ENCODE peak calls at places on chromosomes 12 and 14, in seven cellular contexts. I is neural progenitor cell, H is MM.1S, W is PC-3, L is HCT116, A is GM23248, E is GM23338. K is an unnamed sample.

GRCh38 chr14:68792022-68792829 is 641 bp downstream of the ZFP36L1 start:
- DNase-seq in I (peak), H (peak), W (peak), E (peak), A (peak), L (no peak), K (no peak)

GRCh38 chr12:319116-319515 is 56.5 kb upstream of the SLC6A13 start:
- DNase-seq in L (no peak), W (no peak), A (no peak), I (no peak), H (no peak), E (no peak), K (no peak)

GRCh38 chr12:94621662-94622359 is 28.5 kb downstream of the TMCC3 start:
- DNase-seq in A (peak), I (no peak), W (peak), E (no peak), H (peak), L (no peak), K (peak)

GRCh38 chr14:64953661-64954060 is 11.1 kb upstream of the GPX2 start:
- DNase-seq in A (no peak), L (no peak), I (no peak), W (no peak), E (no peak), H (no peak), K (no peak)

GRCh38 chr12:120361506-120362208 is 7.3 kb downstream of the MSI1 start:
- DNase-seq in W (no peak), H (no peak), A (peak), I (peak), L (no peak), E (peak), K (peak)

GRCh38 chr14:85528080-85528881 is 1.7 kb upstream of the FLRT2 start:
- DNase-seq in E (peak), H (no peak), L (no peak), W (peak), A (peak), I (peak), K (peak)

GRCh38 chr14:91300283-91300841 is 55.9 kb upstream of the GPR68 start:
- DNase-seq in I (no peak), W (peak), A (no peak), H (no peak), L (no peak), E (no peak), K (no peak)

GRCh38 chr14:72518809-72519377 is 375.0 kb downstream of the DPF3 start:
- DNase-seq in L (no peak), I (no peak), W (no peak), A (no peak), H (peak), E (no peak), K (no peak)

GRCh38 chr12:117792471-117792870 is 176.3 kb downstream of the KSR2 start:
- DNase-seq in A (no peak), H (no peak), W (peak), I (no peak), E (no peak), L (no peak), K (no peak)

GRCh38 chr14:72128629-72129028 is 196.4 kb downstream of the RGS6 start:
- DNase-seq in A (no peak), E (no peak), W (peak), H (no peak), I (no peak), L (no peak), K (no peak)

GRCh38 chr12:94615284-94616216 is 34.8 kb downstream of the TMCC3 start:
- DNase-seq in I (no peak), L (no peak), A (peak), W (peak), H (no peak), E (no peak), K (peak)

GRCh38 chr12:37543131-37543965 is 773.2 kb upstream of the ALG10B start:
- DNase-seq in A (no peak), E (no peak), L (no peak), W (no peak), H (no peak), I (no peak), K (no peak)

GRCh38 chr12:31726575-31726974 is 2.2 kb downstream of the AMN1 start:
- DNase-seq in H (no peak), W (no peak), L (no peak), A (no peak), I (no peak), E (no peak), K (no peak)

GRCh38 chr14:73261520-73262426 is 24.5 kb downstream of the PAPLN start:
- DNase-seq in E (no peak), H (no peak), W (no peak), L (no peak), A (no peak), I (no peak), K (no peak)

GRCh38 chr12:104877107-104877705 is 80.9 kb downstream of the SLC41A2 start:
- DNase-seq in W (peak), E (peak), A (peak), H (no peak), I (peak), L (no peak), K (peak)

GRCh38 chr14:92263681-92264080 is 59.3 kb upstream of the SLC24A4 start:
- DNase-seq in W (peak), A (peak), E (no peak), H (no peak), I (no peak), L (no peak), K (no peak)

GRCh38 chr14:90996967-90997366 is 63.5 kb downstream of the RPS6KA5 start:
- DNase-seq in I (no peak), L (no peak), A (no peak), E (no peak), W (no peak), H (no peak), K (no peak)

GRCh38 chr12:77830502-77830901 is at the start of gene NAV3:
- DNase-seq in W (no peak), I (no peak), E (no peak), H (no peak), A (peak), L (no peak), K (no peak)

GRCh38 chr14:51512321-51512720 is 139.4 kb upstream of the FRMD6 start:
- DNase-seq in L (no peak), W (no peak), I (no peak), H (no peak), A (no peak), E (no peak), K (no peak)

GRCh38 chr12:48946206-48946605 is 11.1 kb downstream of the ARF3 start:
- DNase-seq in W (no peak), A (no peak), L (no peak), E (no peak), I (no peak), H (no peak), K (no peak)

GRCh38 chr14:104792101-104792884 is 3.3 kb downstream of the AKT1 start:
- DNase-seq in L (no peak), E (no peak), W (no peak), I (no peak), A (no peak), H (no peak), K (no peak)

GRCh38 chr12:8780389-8780788 is 42.0 kb upstream of the A2ML1 start:
- DNase-seq in E (peak), A (peak), I (peak), H (peak), W (peak), L (peak), K (peak)

GRCh38 chr12:8784464-8784863 is 38.0 kb upstream of the A2ML1 start:
- DNase-seq in W (no peak), A (no peak), L (no peak), H (no peak), I (no peak), E (no peak), K (no peak)

GRCh38 chr12:8781326-8781725 is 41.1 kb upstream of the A2ML1 start:
- DNase-seq in E (no peak), L (no peak), H (no peak), A (no peak), W (no peak), I (no peak), K (no peak)

GRCh38 chr12:8779281-8779680 is 43.1 kb upstream of the A2ML1 start:
- DNase-seq in I (no peak), L (no peak), A (no peak), H (no peak), E (no peak), W (no peak), K (no peak)

GRCh38 chr12:8779862-8780261 is 42.6 kb upstream of the A2ML1 start:
- DNase-seq in H (no peak), A (no peak), L (no peak), E (no peak), W (peak), I (no peak), K (no peak)
- TF ChIP-seq EZH2 in H (no peak), A (no peak), L (no peak), E (no peak), W (no peak), I (no peak), K (no peak)

GRCh38 chr12:109696485-109697269 is 16.9 kb upstream of the FAM222A start:
- DNase-seq in E (no peak), A (peak), W (peak), I (no peak), H (no peak), L (no peak), K (no peak)
- H3K4me2 ChIP-seq in E (no peak), A (no peak), W (no peak), I (peak), H (no peak), L (peak), K (no peak)

GRCh38 chr14:101289230-101289690 is 272.0 kb upstream of the DIO3 start:
- DNase-seq in H (no peak), L (no peak), A (no peak), E (no peak), I (no peak), W (no peak), K (peak)

GRCh38 chr14:101286271-101287018 is 274.9 kb upstream of the DIO3 start:
- DNase-seq in L (no peak), W (no peak), E (no peak), I (no peak), A (no peak), H (no peak), K (peak)

GRCh38 chr14:101290681-101291080 is 270.6 kb upstream of the DIO3 start:
- DNase-seq in H (no peak), E (no peak), L (no peak), W (no peak), A (no peak), I (no peak), K (no peak)

GRCh38 chr14:101289911-101290310 is 271.4 kb upstream of the DIO3 start:
- DNase-seq in A (no peak), I (no peak), L (no peak), H (no peak), W (no peak), E (no peak), K (no peak)

GRCh38 chr14:101288436-101289229 is 272.7 kb upstream of the DIO3 start:
- DNase-seq in L (no peak), E (no peak), A (peak), I (no peak), W (no peak), H (no peak), K (peak)
- TF ChIP-seq EZH2phosphoT487 in L (no peak), E (no peak), A (no peak), I (no peak), W (no peak), H (no peak), K (no peak)

GRCh38 chr14:60506462-60506984 is 2.4 kb upstream of the SIX6 start:
- DNase-seq in E (peak), A (no peak), L (no peak), I (peak), H (no peak), W (no peak), K (no peak)
- TF ChIP-seq EZH2 in E (peak), A (peak), L (no peak), I (no peak), H (no peak), W (no peak), K (no peak)

GRCh38 chr12:75951399-75952228 is 80.0 kb downstream of the PHLDA1 start:
- DNase-seq in E (no peak), I (no peak), H (no peak), W (peak), L (no peak), A (peak), K (peak)

GRCh38 chr12:75955251-75955650 is 76.3 kb downstream of the PHLDA1 start:
- DNase-seq in A (no peak), W (no peak), H (no peak), I (no peak), E (peak), L (no peak), K (no peak)

GRCh38 chr12:75954749-75955148 is 76.8 kb downstream of the PHLDA1 start:
- DNase-seq in A (no peak), L (no peak), I (no peak), W (no peak), E (no peak), H (no peak), K (no peak)

GRCh38 chr12:75954076-75954475 is 77.5 kb downstream of the PHLDA1 start:
- DNase-seq in I (no peak), W (peak), H (peak), L (peak), A (peak), E (peak), K (peak)

DNA sequence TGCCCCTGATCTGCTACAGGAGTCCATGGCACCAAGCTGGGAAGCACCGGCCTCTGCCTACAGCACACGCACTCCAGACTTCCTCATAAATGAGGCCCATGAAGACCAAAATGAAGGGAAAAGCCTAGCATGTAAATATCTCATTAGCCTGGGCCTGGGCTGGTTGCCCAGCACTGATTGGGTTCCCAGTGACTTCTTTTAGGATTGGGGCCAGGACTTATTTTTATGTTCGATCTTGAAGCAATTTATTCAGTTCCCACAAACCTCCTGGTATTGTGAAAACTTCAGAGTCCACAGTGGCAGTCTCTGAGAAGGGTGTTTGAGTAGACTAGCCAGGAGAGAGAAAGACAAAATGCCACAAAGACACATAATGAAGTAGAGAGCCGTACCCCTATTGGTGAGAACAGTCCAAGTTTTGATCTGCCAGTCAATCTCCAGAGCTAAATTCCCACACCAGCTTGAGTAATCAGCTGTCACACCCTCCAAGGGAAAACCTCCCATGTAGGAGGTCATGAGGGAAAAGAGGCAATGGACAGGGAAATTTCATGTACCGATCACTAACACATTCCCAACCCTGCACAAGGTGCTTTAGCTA is 78.2 kb downstream of the PHLDA1 start:
- DNase-seq in L (no peak), H (no peak), A (peak), E (no peak), I (no peak), W (peak), K (peak)
- H3K4me2 ChIP-seq in L (peak), H (no peak), A (peak), E (no peak), I (no peak), W (peak), K (no peak)

GRCh38 chr12:27523305-27523641 is 733 bp upstream of the PPFIBP1 start:
- DNase-seq in A (no peak), I (peak), L (no peak), W (peak), H (peak), E (no peak), K (no peak)
- TF ChIP-seq EZH2phosphoT487 in A (no peak), I (no peak), L (no peak), W (no peak), H (no peak), E (no peak), K (no peak)

GRCh38 chr12:53972152-53972702 is 699 bp upstream of the HOXC11 start:
- DNase-seq in H (no peak), A (peak), E (no peak), I (no peak), L (no peak), W (peak), K (no peak)

GRCh38 chr12:53969588-53970259 is 3.2 kb upstream of the HOXC11 start:
- DNase-seq in H (no peak), I (no peak), W (no peak), E (no peak), L (no peak), A (no peak), K (no peak)

GRCh38 chr12:53971686-53972085 is 1.2 kb upstream of the HOXC11 start:
- DNase-seq in I (no peak), A (no peak), H (no peak), E (no peak), W (no peak), L (no peak), K (no peak)

GRCh38 chr12:53971129-53971528 is 1.8 kb upstream of the HOXC11 start:
- DNase-seq in H (no peak), E (no peak), A (no peak), W (no peak), I (no peak), L (no peak), K (no peak)

DNA sequence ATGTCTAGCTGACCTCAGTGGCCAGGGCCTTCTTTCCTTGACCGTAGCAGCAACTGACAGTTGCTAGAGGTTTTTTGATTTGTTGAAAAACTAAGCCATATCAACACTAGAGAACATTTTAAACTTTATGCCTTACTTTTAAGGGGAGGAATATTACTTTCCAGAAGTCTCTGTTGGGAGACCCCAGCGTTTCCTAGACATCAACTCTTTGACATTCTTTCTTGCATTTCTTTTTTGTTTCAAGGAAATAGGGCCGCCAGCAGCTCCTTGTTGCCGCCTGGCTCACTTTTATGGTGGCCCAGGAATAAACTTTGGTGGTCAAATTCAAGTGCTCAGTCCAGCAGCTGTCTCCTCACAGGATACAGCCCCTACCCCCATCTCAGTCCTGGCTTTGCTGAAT is 2.5 kb upstream of the HOXC11 start:
- DNase-seq in W (no peak), E (no peak), A (no peak), L (no peak), I (no peak), H (no peak), K (no peak)
- TF ChIP-seq EZH2 in W (no peak), E (peak), A (peak), L (no peak), I (peak), H (no peak), K (peak)

GRCh38 chr12:3651585-3652424 is 101.1 kb downstream of the CRACR2A start:
- DNase-seq in A (no peak), L (no peak), H (no peak), W (no peak), E (no peak), I (peak), K (no peak)

GRCh38 chr12:3646561-3647241 is 106.2 kb downstream of the CRACR2A start:
- DNase-seq in I (peak), W (no peak), H (no peak), A (no peak), E (no peak), L (no peak), K (no peak)

GRCh38 chr12:3644103-3644502 is 108.8 kb downstream of the CRACR2A start:
- DNase-seq in A (no peak), W (no peak), E (no peak), I (no peak), L (no peak), H (no peak), K (no peak)

GRCh38 chr12:3647504-3647903 is 105.4 kb downstream of the CRACR2A start:
- DNase-seq in W (no peak), H (no peak), E (no peak), A (peak), I (no peak), L (no peak), K (no peak)
- H3K4me2 ChIP-seq in W (no peak), H (no peak), E (no peak), A (no peak), I (peak), L (no peak), K (no peak)